ENCODE peak calls at places on chromosome 21, in ten cellular contexts. A is AG04450; E is tibial artery; W is SK-N-SH; J is stomach; D is hepatocyte; N is upper lobe of right lung; P is heart left ventricle; Z is adrenal gland; H is CD8-positive, alpha-beta T cell. G is an unnamed sample. For H3K27me3 and H3K9me3, the result is how much of the 10 kb centered on the place peaks cover.

GRCh38 chr21:25558123-25558522 is 49.2 kb downstream of the MRPL39 start:
- DNase-seq in H (no peak), Z (no peak), J (no peak), N (no peak), W (no peak), A (no peak), D (no peak), P (no peak), E (no peak), G (no peak)

GRCh38 chr21:16082038-16082816 is 352.4 kb downstream of the USP25 start:
- DNase-seq in A (no peak), N (no peak), Z (no peak), J (no peak), P (no peak), E (no peak), D (peak), H (no peak), W (no peak), G (no peak)

GRCh38 chr21:16713331-16714114 is 799.3 kb upstream of the CXADR start:
- DNase-seq in E (no peak), H (no peak), D (no peak), N (no peak), Z (no peak), A (no peak), P (no peak), W (no peak), J (no peak), G (no peak)

GRCh38 chr21:44558695-44559094 is at the start of gene KRTAP10-3:
- DNase-seq in J (no peak), P (no peak), Z (no peak), N (peak), W (no peak), H (no peak), A (no peak), D (no peak), E (no peak), G (no peak)

GRCh38 chr21:40120944-40121575 is 253.8 kb downstream of the PCP4 start:
- DNase-seq in E (no peak), A (no peak), Z (no peak), P (no peak), D (peak), W (peak), N (no peak), J (no peak), H (no peak), G (no peak)

GRCh38 chr21:26834181-26834945 is 10.8 kb downstream of the ADAMTS1 start:
- DNase-seq in P (no peak), J (no peak), N (no peak), W (no peak), Z (no peak), A (no peak), H (no peak), D (no peak), E (no peak), G (no peak)

GRCh38 chr21:39633770-39634181 is 21.0 kb downstream of the B3GALT5 start:
- DNase-seq in E (no peak), P (no peak), D (peak), W (no peak), N (no peak), Z (no peak), A (peak), J (no peak), H (no peak), G (no peak)

GRCh38 chr21:16195896-16196443 is 466.2 kb downstream of the USP25 start:
- DNase-seq in E (no peak), H (no peak), D (no peak), J (no peak), Z (no peak), N (no peak), A (no peak), W (no peak), P (no peak), G (no peak)

GRCh38 chr21:23725576-23725975 is 1881.7 kb downstream of the MRPL39 start:
- DNase-seq in H (no peak), A (no peak), J (no peak), E (no peak), P (no peak), W (no peak), D (no peak), N (no peak), Z (no peak), G (no peak)

GRCh38 chr21:42363331-42363730 is 3.0 kb downstream of the TFF1 start:
- DNase-seq in E (no peak), J (no peak), N (no peak), A (no peak), W (no peak), P (no peak), H (no peak), Z (no peak), D (no peak), G (no peak)

GRCh38 chr21:42361286-42361685 is 5.0 kb downstream of the TFF1 start:
- DNase-seq in P (no peak), W (no peak), D (no peak), A (no peak), N (no peak), Z (no peak), J (no peak), H (no peak), E (no peak), G (no peak)

GRCh38 chr21:42360317-42360716 is 6.0 kb downstream of the TFF1 start:
- DNase-seq in A (no peak), Z (no peak), D (no peak), N (no peak), P (no peak), E (no peak), H (no peak), W (no peak), J (no peak), G (no peak)

GRCh38 chr21:42362700-42363099 is 3.6 kb downstream of the TFF1 start:
- DNase-seq in J (no peak), N (no peak), A (no peak), H (no peak), P (no peak), D (no peak), W (no peak), Z (no peak), E (no peak), G (no peak)

DNA sequence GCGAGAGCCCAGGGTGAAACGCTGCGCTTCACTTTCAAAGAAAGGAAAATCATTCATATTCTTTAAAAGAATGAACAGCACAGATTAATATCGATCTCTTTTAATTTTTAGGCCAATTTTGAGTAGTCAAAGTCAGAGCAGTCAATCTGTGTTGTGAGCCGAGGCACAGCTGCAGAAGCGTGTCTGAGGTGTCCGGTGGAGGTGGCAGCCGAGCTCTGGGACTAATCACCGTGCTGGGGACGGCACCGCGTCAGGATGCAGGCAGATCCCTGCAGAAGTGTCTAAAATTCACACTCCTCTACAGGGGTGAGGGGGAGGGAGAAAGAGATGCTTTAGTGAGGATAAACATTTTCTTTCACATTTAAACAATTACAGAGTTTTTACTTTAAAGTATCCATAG is 4.1 kb downstream of the TFF1 start:
- DNase-seq in D (no peak), N (no peak), W (no peak), J (no peak), Z (no peak), E (no peak), A (no peak), H (no peak), P (no peak), G (no peak)
- H3K27me3 ChIP-seq in D (under half), N (under half), W (under half), J (half or more), Z (under half), E (under half), A (under half), H (under half), P (under half), G (under half)

GRCh38 chr21:42849759-42850412 is 29.5 kb downstream of the WDR4 start:
- DNase-seq in A (no peak), D (no peak), E (no peak), W (no peak), P (no peak), J (no peak), N (no peak), H (no peak), Z (no peak), G (no peak)

GRCh38 chr21:42850463-42850862 is 28.9 kb downstream of the WDR4 start:
- DNase-seq in D (no peak), E (no peak), A (no peak), W (no peak), J (no peak), H (no peak), N (no peak), Z (no peak), P (no peak), G (no peak)

GRCh38 chr21:42848932-42849758 is 30.2 kb downstream of the WDR4 start:
- DNase-seq in A (no peak), H (no peak), Z (no peak), E (no peak), N (peak), J (no peak), W (no peak), P (no peak), D (no peak), G (no peak)

GRCh38 chr21:42851812-42852665 is 27.3 kb downstream of the WDR4 start:
- DNase-seq in E (no peak), J (no peak), N (no peak), W (no peak), P (no peak), A (no peak), D (no peak), H (no peak), Z (no peak), G (no peak)

GRCh38 chr21:42850866-42851391 is 28.4 kb downstream of the WDR4 start:
- DNase-seq in P (no peak), Z (no peak), J (peak), W (peak), N (peak), E (no peak), H (no peak), D (no peak), A (no peak), G (no peak)
- TF ChIP-seq CTCF in P (peak), Z (peak), J (peak), W (peak), N (peak), E (no peak), H (peak), D (no peak), A (peak), G (peak)

GRCh38 chr21:29102791-29103257 is 27.6 kb upstream of the MAP3K7CL start:
- DNase-seq in J (no peak), D (no peak), Z (no peak), P (no peak), H (no peak), E (no peak), A (no peak), N (no peak), W (no peak), G (no peak)
- H3K9me3 ChIP-seq in J (under half), D (under half), Z (under half), P (under half), H (under half), E (under half), A (under half), N (under half), W (under half), G (under half)

GRCh38 chr21:34962136-34962535 is 87.0 kb downstream of the RUNX1 start:
- DNase-seq in Z (no peak), W (no peak), E (no peak), N (no peak), A (no peak), J (no peak), D (no peak), H (no peak), P (no peak), G (no peak)

GRCh38 chr21:34962586-34963222 is 86.4 kb downstream of the RUNX1 start:
- DNase-seq in H (no peak), N (no peak), P (no peak), E (no peak), W (no peak), D (no peak), J (no peak), Z (no peak), A (no peak), G (no peak)

GRCh38 chr21:34968414-34969333 is 80.4 kb downstream of the RUNX1 start:
- DNase-seq in H (no peak), W (no peak), N (no peak), E (no peak), P (no peak), J (no peak), D (no peak), A (no peak), Z (no peak), G (no peak)

GRCh38 chr21:34967509-34968289 is 81.4 kb downstream of the RUNX1 start:
- DNase-seq in P (no peak), A (no peak), J (no peak), Z (no peak), D (peak), H (no peak), E (no peak), N (no peak), W (no peak), G (no peak)

DNA sequence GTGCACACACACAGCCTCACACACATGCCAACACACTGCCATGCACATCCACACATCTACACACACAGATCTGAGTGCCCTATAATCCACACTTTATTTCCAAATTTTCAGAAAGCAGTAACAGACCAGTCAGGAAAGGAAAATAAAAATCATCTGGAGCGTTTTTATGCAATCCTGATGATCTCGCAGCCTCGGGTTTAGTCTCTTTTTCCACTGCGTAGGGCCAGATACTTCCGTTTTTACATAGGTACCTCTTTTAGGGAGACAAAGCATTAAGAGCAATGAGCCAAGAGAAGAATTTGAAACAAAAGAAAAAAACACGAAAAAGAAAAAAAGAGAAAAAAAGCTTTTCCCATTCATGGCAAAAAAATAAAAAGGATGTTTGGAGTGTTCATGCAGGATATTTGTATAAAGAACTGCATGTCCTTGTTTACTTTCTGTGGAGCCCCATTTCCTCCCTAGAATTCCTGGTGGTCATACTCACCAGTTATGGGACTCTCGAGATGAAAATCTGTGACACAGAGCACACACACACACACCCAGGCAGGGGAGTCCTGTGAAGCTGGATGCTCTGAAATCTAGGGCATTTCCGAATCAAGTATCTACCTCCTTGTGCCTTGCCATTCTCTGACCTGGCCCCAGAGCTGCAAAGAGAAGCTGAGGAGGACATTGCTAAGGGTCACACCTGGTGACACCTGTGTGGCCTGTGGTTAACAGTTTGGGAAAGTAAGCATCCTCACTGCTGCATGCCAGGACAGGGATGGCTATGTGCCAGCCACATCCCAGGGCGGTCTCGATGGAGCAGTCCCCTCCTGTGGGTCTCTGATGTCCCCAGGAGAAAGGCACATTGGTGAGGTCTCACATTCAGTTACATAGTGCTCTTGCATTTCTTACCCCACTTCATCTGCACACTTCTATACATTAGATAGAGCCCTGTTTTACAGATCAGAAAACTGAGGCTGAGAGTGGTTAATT is 83.6 kb downstream of the RUNX1 start:
- DNase-seq in D (no peak), H (no peak), J (no peak), Z (no peak), A (peak), P (no peak), N (no peak), E (no peak), W (no peak), G (no peak)
- H3K27me3 ChIP-seq in D (under half), H (under half), J (under half), Z (under half), A (under half), P (under half), N (under half), E (under half), W (under half), G (under half)

DNA sequence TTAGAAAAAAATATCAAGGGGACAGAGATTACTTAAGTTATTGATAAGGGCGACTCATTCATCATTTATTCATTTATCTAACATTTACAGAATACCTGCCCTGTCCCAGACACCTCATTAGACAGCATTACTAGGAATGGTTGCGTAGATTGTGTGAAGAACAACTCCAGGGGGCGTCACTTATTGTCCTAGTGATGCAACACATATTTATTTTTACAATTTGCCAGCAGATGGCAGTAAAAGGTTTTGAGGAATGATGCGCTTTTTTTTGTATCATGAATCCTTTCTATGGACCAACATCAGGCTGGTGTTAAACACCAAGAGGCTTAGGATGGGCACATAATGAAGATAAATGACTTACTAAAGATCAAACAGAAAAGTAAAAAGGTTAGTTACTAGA is 5.5 kb downstream of the NCAM2 start:
- DNase-seq in J (no peak), E (no peak), W (peak), N (no peak), P (no peak), Z (no peak), H (no peak), A (no peak), D (peak), G (no peak)
- TF ChIP-seq CTCF in J (no peak), E (no peak), W (peak), N (peak), P (peak), Z (peak), H (no peak), A (peak), D (peak), G (no peak)

GRCh38 chr21:19122371-19122770 is 718.8 kb upstream of the TMPRSS15 start:
- DNase-seq in A (no peak), Z (no peak), P (no peak), J (no peak), E (no peak), W (no peak), H (no peak), N (no peak), D (no peak), G (no peak)
- H3K9me3 ChIP-seq in A (under half), Z (under half), P (under half), J (under half), E (under half), W (under half), H (under half), N (under half), D (under half), G (under half)

DNA sequence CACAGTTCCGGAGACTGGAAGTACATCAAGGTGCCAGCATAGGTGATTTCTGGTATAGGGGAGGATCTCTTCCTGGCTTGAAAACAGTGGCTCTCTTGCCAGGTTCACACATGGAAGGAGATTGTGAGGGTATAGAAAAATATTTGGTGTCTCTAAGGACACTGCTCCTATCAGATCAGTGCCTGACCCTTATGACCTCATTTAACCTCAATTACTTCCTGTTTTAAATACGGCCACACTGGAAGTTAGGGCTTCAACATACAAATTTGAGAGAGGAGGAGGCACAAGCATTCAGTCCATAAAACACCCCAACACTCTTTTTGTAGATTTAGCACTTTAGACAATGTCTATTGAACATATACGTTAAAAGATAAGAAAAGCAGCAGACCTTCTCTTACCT is 37.0 kb downstream of the COL6A1 start:
- DNase-seq in W (no peak), J (no peak), D (no peak), E (no peak), N (no peak), H (no peak), Z (no peak), P (no peak), A (no peak), G (no peak)
- H3K27me3 ChIP-seq in W (under half), J (under half), D (under half), E (under half), N (under half), H (under half), Z (under half), P (under half), A (under half), G (under half)

DNA sequence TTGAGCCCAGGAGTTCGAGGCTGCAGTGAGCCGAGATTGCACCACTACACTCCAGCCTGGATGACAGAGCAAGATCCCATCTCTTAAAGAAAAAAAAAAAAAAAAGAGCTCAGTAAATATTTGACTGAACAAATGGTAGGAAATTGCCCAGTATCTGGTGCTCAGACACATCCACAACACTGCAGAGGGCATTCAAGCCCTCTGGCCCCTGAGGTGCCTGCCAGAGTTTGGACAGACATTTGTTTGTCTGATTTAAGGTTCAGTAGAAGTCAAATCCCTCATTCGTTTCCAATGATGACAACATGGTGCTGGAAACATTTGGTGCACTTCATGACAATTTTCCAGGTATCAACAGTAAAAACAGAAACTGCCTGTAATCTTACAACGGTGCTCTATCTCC is 86.6 kb downstream of the HLCS start:
- DNase-seq in J (no peak), N (no peak), E (no peak), H (no peak), A (no peak), P (no peak), Z (no peak), D (no peak), W (no peak), G (no peak)
- TF ChIP-seq CTCF in J (no peak), N (no peak), E (no peak), H (no peak), A (no peak), P (no peak), Z (no peak), D (no peak), W (no peak), G (no peak)

DNA sequence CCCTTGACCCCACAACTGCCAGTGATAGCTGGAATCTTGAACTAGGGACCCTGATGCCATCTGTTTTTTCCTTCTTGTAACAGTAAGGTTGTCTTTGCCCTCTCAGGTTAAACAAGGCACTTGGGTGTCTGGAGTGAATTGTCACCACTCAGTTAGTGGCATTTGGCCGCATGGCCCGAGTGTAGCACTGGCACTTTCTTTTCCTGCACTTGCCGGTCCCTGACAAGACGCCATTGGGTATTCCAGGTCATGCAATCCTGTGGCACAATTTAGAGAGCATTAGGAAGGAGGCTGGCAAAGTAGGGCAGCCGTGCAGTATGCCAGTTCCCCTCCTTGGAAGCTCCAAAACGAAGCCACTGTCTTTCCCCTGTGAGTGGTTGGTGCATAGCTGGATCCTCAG is 70.8 kb downstream of the MRPS6 start:
- DNase-seq in N (no peak), P (no peak), E (no peak), W (no peak), H (no peak), Z (no peak), A (no peak), D (no peak), J (no peak), G (no peak)
- H3K9me3 ChIP-seq in N (under half), P (under half), E (under half), W (under half), H (under half), Z (under half), A (under half), D (under half), J (under half), G (under half)

GRCh38 chr21:41141031-41141457 is 26.9 kb upstream of the BACE2 start:
- DNase-seq in E (no peak), N (no peak), P (no peak), J (no peak), A (no peak), H (no peak), D (no peak), W (no peak), Z (no peak), G (no peak)
- H3K27me3 ChIP-seq in E (under half), N (under half), P (under half), J (under half), A (under half), H (under half), D (under half), W (under half), Z (under half), G (under half)

G was measured in CD4-positive, alpha-beta T cell.